ENCODE peak calls at places on chromosomes 4 and X, in six cellular contexts. T is effector memory CD4-positive, alpha-beta T cell; M is T-helper 1 cell; Y is activated CD4-positive, alpha-beta T cell treated with anti-CD3 and anti-CD28 coated beads for 24 hours; P is stimulated activated CD8-positive, alpha-beta memory T cell treated with anti-CD3 and anti-CD28 coated beads, Interleukin-15, amount 100 ng/mL, for 4 hours; J is SW480. H is an unnamed sample.

GRCh38 chr4:101345271-101345595 is 2.1 kb downstream of the PPP3CA start:
- DNase-seq in Y (no peak), T (no peak), P (no peak), M (peak), J (peak), H (no peak)

GRCh38 chr4:150318527-150318926 is 240.3 kb downstream of the DCLK2 start:
- DNase-seq in J (no peak), M (no peak), T (no peak), Y (no peak), P (no peak), H (no peak)

GRCh38 chrX:120372667-120373370 is 10.9 kb downstream of the ATP1B4 start:
- DNase-seq in Y (no peak), P (no peak), M (no peak), T (no peak), J (no peak), H (no peak)

GRCh38 chr4:5808081-5808741 is 84.7 kb downstream of the CRMP1 start:
- DNase-seq in P (no peak), Y (no peak), M (no peak), T (no peak), J (no peak), H (no peak)

GRCh38 chrX:68252664-68253063 is 180.6 kb downstream of the OPHN1 start:
- DNase-seq in J (no peak), Y (no peak), M (no peak), P (no peak), T (no peak), H (no peak)

GRCh38 chr4:158496030-158496741 is 25.5 kb upstream of the RXFP1 start:
- DNase-seq in M (peak), T (no peak), P (no peak), J (no peak), Y (no peak), H (no peak)

GRCh38 chrX:31227250-31227649 is 155.4 kb upstream of the FTHL17 start:
- DNase-seq in T (no peak), M (no peak), J (no peak), Y (no peak), P (no peak), H (no peak)

GRCh38 chr4:142549726-142550463 is 296.2 kb downstream of the INPP4B start:
- DNase-seq in P (no peak), J (peak), T (no peak), M (peak), Y (no peak), H (no peak)

GRCh38 chr4:76989391-76990061 is 40.0 kb downstream of the SEPTIN11 start:
- DNase-seq in Y (no peak), T (peak), M (peak), J (no peak), P (peak), H (no peak)

GRCh38 chr4:80017125-80017854 is 55.7 kb downstream of the ANTXR2 start:
- DNase-seq in Y (no peak), P (no peak), J (peak), M (peak), T (no peak), H (no peak)

GRCh38 chr4:5955856-5956255 is 62.4 kb downstream of the C4orf50 start:
- DNase-seq in Y (no peak), T (no peak), P (no peak), M (peak), J (no peak), H (no peak)

GRCh38 chrX:141176586-141177451 is at the start of gene LDOC1:
- DNase-seq in P (peak), J (no peak), M (peak), Y (peak), T (peak), H (no peak)

GRCh38 chrX:318068-318738 is 393 bp downstream of the GTPBP6 start:
- DNase-seq in Y (peak), J (peak), M (peak), T (peak), P (peak), H (peak)

GRCh38 chrX:40172169-40172979 is 74.6 kb upstream of the BCOR start:
- DNase-seq in P (no peak), M (peak), Y (no peak), T (no peak), J (no peak), H (no peak)

GRCh38 chr4:154084864-154085263 is 296.0 kb upstream of the SFRP2 start:
- DNase-seq in T (no peak), M (no peak), P (no peak), Y (no peak), J (no peak), H (no peak)

GRCh38 chr4:113957961-113958360 is 21.5 kb downstream of the ARSJ start:
- DNase-seq in Y (no peak), P (no peak), M (no peak), J (no peak), T (no peak), H (no peak)

GRCh38 chrX:103628386-103629290 is at the start of gene TCEAL1:
- DNase-seq in P (no peak), M (peak), Y (no peak), T (no peak), J (peak), H (no peak)

GRCh38 chr4:169971456-169972015 is 54.7 kb downstream of the MFAP3L start:
- DNase-seq in Y (no peak), T (no peak), M (no peak), P (no peak), J (no peak), H (no peak)

GRCh38 chrX:20471483-20471882 is 204.8 kb upstream of the RPS6KA3 start:
- DNase-seq in J (no peak), M (no peak), P (no peak), T (no peak), Y (no peak), H (no peak)

GRCh38 chr4:89949782-89950387 is 55.2 kb downstream of the MMRN1 start:
- DNase-seq in M (no peak), Y (no peak), T (no peak), J (peak), P (no peak), H (no peak)

GRCh38 chrX:106069048-106069447 is 30.5 kb upstream of the SERPINA7 start:
- DNase-seq in T (no peak), P (no peak), M (no peak), Y (no peak), J (no peak), H (no peak)

GRCh38 chr4:74549936-74550335 is 105.0 kb downstream of the AREG start:
- DNase-seq in J (no peak), P (no peak), T (no peak), Y (no peak), M (no peak), H (no peak)

GRCh38 chr4:89316931-89317366 is 9.3 kb upstream of the GPRIN3 start:
- DNase-seq in Y (no peak), J (no peak), M (peak), P (no peak), T (peak), H (peak)

H was measured in CD14-positive monocyte.